ENCODE peak calls at places on chromosomes 3 and 15, in four cellular contexts. J is cardiac fibroblast, V is B cell, K is IMR-90. R is an unnamed sample.

GRCh38 chr3:160180581-160181216 is 44.5 kb upstream of the C3orf80 start:
- DNase-seq in V (no peak), K (no peak), J (peak), R (no peak)

GRCh38 chr15:70062321-70062956 is 35.3 kb downstream of the TLE3 start:
- DNase-seq in J (peak), K (peak), V (no peak), R (peak)

GRCh38 chr3:126108689-126109075 is 24.8 kb upstream of the SLC41A3 start:
- DNase-seq in V (no peak), K (no peak), J (no peak), R (no peak)

GRCh38 chr3:191915717-191916116 is 454.8 kb downstream of the PYDC2 start:
- DNase-seq in J (no peak), V (no peak), K (no peak), R (no peak)

GRCh38 chr15:62672268-62672667 is 370.3 kb upstream of the TPM1 start:
- DNase-seq in K (peak), J (peak), V (no peak), R (no peak)

GRCh38 chr15:65042776-65043322 is 2.3 kb upstream of the SLC51B start:
- DNase-seq in K (no peak), V (no peak), J (no peak), R (no peak)

GRCh38 chr3:184186184-184186901 is at the start of gene ABCF3:
- DNase-seq in K (peak), J (peak), V (no peak), R (no peak)

GRCh38 chr15:98689431-98689861 is 41.1 kb downstream of the IGF1R start:
- DNase-seq in J (peak), V (no peak), K (peak), R (no peak)

GRCh38 chr3:16048435-16049318 is 125.8 kb upstream of the GALNT15 start:
- DNase-seq in V (peak), K (peak), J (peak), R (no peak)

GRCh38 chr15:90143176-90143655 is 40.9 kb upstream of the IDH2 start:
- DNase-seq in K (peak), V (peak), J (peak), R (no peak)

GRCh38 chr3:110881069-110881468 is 190.5 kb upstream of the NECTIN3 start:
- DNase-seq in K (peak), J (peak), V (no peak), R (peak)

GRCh38 chr15:90009301-90010063 is 8.4 kb downstream of the ZNF710 start:
- DNase-seq in K (no peak), J (no peak), V (peak), R (no peak)

GRCh38 chr15:37109952-37110630 is 9.7 kb upstream of the MEIS2 start:
- DNase-seq in K (no peak), J (peak), V (no peak), R (no peak)

GRCh38 chr15:44796508-44796907 is 60.2 kb downstream of the TRIM69 start:
- DNase-seq in V (no peak), J (no peak), K (no peak), R (no peak)

GRCh38 chr3:134002326-134002725 is 27.4 kb downstream of the SLCO2A1 start:
- DNase-seq in K (peak), J (peak), V (no peak), R (peak)

GRCh38 chr15:99764521-99764920 is 31.3 kb upstream of the LYSMD4 start:
- DNase-seq in K (no peak), J (no peak), V (no peak), R (no peak)

GRCh38 chr3:49869525-49870126 is at the start of gene CAMKV:
- DNase-seq in K (no peak), J (no peak), V (peak), R (no peak)

GRCh38 chr3:129162729-129163579 is 2.1 kb upstream of the ISY1 start:
- DNase-seq in K (no peak), J (no peak), V (no peak), R (no peak)

GRCh38 chr3:46629571-46630517 is 17.5 kb downstream of the FAM240A start:
- DNase-seq in K (peak), J (peak), V (peak), R (no peak)

GRCh38 chr3:194075802-194076460 is 60.0 kb upstream of the HES1 start:
- DNase-seq in V (no peak), J (no peak), K (no peak), R (no peak)

GRCh38 chr3:43732747-43733425 is 42.1 kb downstream of the ABHD5 start:
- DNase-seq in V (no peak), K (no peak), J (no peak), R (no peak)

GRCh38 chr15:95843241-95843851 is 487.2 kb upstream of the NR2F2 start:
- DNase-seq in K (no peak), J (peak), V (no peak), R (no peak)

GRCh38 chr3:169173231-169173630 is 490.3 kb downstream of the MECOM start:
- DNase-seq in V (no peak), J (no peak), K (no peak), R (no peak)

GRCh38 chr3:129224984-129225393 is 24.4 kb upstream of the COPG1 start:
- DNase-seq in K (peak), V (no peak), J (peak), R (peak)

GRCh38 chr3:29004885-29005599 is 275.8 kb upstream of the RBMS3 start:
- DNase-seq in V (no peak), J (no peak), K (no peak), R (no peak)

GRCh38 chr15:66955001-66955516 is 110.3 kb upstream of the SMAD3 start:
- DNase-seq in J (no peak), V (no peak), K (no peak), R (no peak)

GRCh38 chr15:40782609-40783227 is 12.9 kb downstream of the C15orf62 start:
- DNase-seq in V (peak), J (peak), K (no peak), R (no peak)

GRCh38 chr3:51500632-51501131 is 867 bp upstream of the DCAF1 start:
- DNase-seq in K (no peak), J (no peak), V (no peak), R (no peak)

GRCh38 chr3:119401069-119401468 is 62.3 kb downstream of the TMEM39A start:
- DNase-seq in V (no peak), K (no peak), J (no peak), R (no peak)

GRCh38 chr15:101255615-101256350 is 3.9 kb upstream of the CHSY1 start:
- DNase-seq in K (peak), V (no peak), J (peak), R (no peak)

GRCh38 chr3:123353852-123354238 is 95.0 kb downstream of the ADCY5 start:
- DNase-seq in V (no peak), J (peak), K (peak), R (no peak)

GRCh38 chr3:156615592-156616173 is 58.7 kb upstream of the TIPARP start:
- DNase-seq in K (peak), J (peak), V (no peak), R (peak)

GRCh38 chr3:13119471-13120220 is 46.4 kb upstream of the IQSEC1 start:
- DNase-seq in V (no peak), K (no peak), J (no peak), R (no peak)

GRCh38 chr3:148697311-148698189 is at the start of gene AGTR1:
- DNase-seq in K (peak), J (peak), V (no peak), R (no peak)

GRCh38 chr15:65393557-65393956 is 15.8 kb upstream of the IGDCC3 start:
- DNase-seq in J (no peak), K (no peak), V (no peak), R (no peak)

GRCh38 chr3:47666118-47666517 is 87.5 kb upstream of the CSPG5 start:
- DNase-seq in J (no peak), K (no peak), V (no peak), R (no peak)

GRCh38 chr3:58628823-58629562 is 37.6 kb downstream of the FAM3D start:
- DNase-seq in J (peak), K (peak), V (no peak), R (no peak)

GRCh38 chr3:71288269-71288930 is 295.1 kb downstream of the FOXP1 start:
- DNase-seq in K (peak), J (peak), V (no peak), R (no peak)

GRCh38 chr3:112074616-112075497 is 11.3 kb upstream of the C3orf52 start:
- DNase-seq in V (no peak), K (peak), J (peak), R (peak)

GRCh38 chr3:14784087-14784596 is 34.6 kb upstream of the FGD5 start:
- DNase-seq in J (no peak), K (no peak), V (no peak), R (no peak)

GRCh38 chr3:14779069-14779685 is 39.6 kb upstream of the FGD5 start:
- DNase-seq in V (no peak), J (no peak), K (no peak), R (no peak)

GRCh38 chr3:14783480-14784086 is 35.2 kb upstream of the FGD5 start:
- DNase-seq in K (no peak), J (no peak), V (no peak), R (no peak)

GRCh38 chr3:14785207-14786155 is 33.3 kb upstream of the FGD5 start:
- DNase-seq in J (no peak), V (no peak), K (no peak), R (no peak)

DNA sequence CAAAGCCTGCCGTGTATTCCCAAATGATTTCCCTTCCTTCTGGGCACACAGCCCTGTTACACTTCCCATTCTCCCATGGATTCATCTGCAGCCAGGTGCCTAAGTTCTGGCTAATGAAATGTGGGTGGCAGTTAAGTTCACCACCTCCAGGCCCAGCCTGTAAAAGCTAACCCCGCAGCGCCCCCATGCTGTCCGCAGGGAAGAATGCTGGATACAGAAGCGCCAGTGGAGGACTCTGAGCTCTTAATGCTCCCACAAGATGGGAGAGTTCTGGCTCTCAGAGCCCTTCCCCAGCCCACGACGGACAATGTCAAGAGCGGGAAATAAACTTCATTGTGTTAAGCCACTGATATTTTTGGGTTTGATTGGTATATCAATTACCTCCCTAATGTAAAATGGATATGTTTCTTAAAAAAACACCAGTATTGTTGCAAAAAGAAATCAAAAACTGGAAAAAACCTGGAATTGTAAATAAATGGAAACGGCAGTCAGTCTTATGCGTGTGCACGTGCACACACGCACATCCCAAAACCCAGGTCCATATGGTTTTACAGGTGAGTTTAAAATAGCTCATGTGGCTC is 37.7 kb upstream of the FGD5 start:
- DNase-seq in K (peak), V (no peak), J (peak), R (no peak)
- TF ChIP-seq CTCF in K (peak), V (peak), J (peak), R (peak)

GRCh38 chr15:74786659-74787165 is 4.8 kb downstream of the CSK start:
- DNase-seq in J (no peak), K (no peak), V (no peak), R (no peak)

GRCh38 chr15:74788716-74789151 is 6.9 kb downstream of the CSK start:
- DNase-seq in J (no peak), K (no peak), V (peak), R (no peak)

GRCh38 chr15:74789171-74789627 is 7.3 kb downstream of the CSK start:
- DNase-seq in J (no peak), V (peak), K (no peak), R (no peak)

GRCh38 chr15:74788042-74788715 is 6.3 kb downstream of the CSK start:
- DNase-seq in J (no peak), V (no peak), K (no peak), R (no peak)

DNA sequence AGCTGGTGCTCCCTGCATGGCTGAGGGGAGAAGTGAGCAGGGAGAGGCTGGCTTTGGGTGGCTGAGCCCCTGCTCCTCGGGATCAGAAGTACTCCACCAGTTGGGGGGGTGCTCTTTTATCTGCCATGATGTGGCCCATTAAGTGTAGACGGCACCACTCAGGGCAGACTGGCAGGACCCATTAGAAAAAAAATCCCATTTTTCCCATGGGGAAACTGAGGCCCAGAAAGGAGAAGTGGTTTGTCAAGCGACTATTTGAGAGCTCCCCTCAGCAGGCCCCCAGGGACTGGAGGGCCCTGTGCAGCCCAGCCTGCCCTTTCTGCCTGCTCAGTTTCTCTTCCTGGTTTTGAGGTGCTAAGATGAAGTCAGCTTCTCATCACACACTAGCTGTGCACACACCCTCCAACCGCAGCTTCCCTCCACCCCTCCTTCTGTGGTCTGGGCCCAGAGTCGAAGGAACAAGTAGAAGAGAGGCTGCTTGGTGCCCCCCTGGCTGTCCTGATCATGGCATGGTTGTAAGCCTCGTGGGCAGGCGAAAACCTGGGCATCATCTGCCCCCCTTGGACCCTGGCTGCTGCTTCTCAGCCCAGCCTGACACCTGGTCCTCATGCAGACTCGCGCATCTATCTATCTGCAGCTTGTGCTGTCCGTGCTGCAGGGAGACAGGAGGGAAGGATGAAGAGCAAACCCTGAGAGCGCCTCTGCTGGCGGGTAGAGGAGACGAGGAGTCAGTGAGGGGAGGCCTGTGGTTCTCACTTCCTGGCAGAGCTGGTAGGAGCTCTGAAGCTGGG is 5.6 kb downstream of the CSK start:
- DNase-seq in J (peak), V (peak), K (peak), R (no peak)
- TF ChIP-seq CTCF in J (peak), V (peak), K (peak), R (peak)

GRCh38 chr3:197450295-197450694 is 105.5 kb downstream of the BDH1 start:
- DNase-seq in J (no peak), V (no peak), K (no peak), R (no peak)

GRCh38 chr3:197458906-197459470 is 96.8 kb downstream of the BDH1 start:
- DNase-seq in V (no peak), J (no peak), K (no peak), R (no peak)

GRCh38 chr3:197458179-197458707 is 97.5 kb downstream of the BDH1 start:
- DNase-seq in K (peak), J (no peak), V (no peak), R (no peak)

GRCh38 chr3:197456271-197457091 is 99.3 kb downstream of the BDH1 start:
- DNase-seq in K (peak), J (peak), V (peak), R (peak)

DNA sequence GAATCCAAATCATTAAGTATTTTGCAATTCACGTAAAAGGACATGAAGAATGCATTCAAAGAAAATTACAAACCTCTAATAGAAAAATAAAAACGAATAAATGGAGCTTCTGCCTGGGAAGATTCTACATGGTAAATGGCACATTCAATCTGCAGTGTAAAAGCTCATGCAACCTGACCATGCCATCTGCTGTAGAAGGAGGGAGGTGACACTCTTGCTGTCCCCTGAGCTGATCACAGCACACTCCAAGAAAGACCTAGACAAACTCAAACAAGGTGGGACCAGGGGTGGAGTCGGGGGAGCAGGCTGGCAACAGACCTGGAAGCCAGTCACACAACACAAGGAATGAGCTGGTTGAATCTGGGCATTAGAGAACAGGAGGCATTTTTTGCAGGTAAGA is 101.8 kb downstream of the BDH1 start:
- DNase-seq in V (no peak), J (peak), K (no peak), R (no peak)
- TF ChIP-seq CTCF in V (no peak), J (peak), K (no peak), R (peak)

GRCh38 chr15:23628612-23629233 is 18.9 kb downstream of the MAGEL2 start:
- DNase-seq in V (no peak), J (no peak), K (no peak), R (no peak)

GRCh38 chr15:23629234-23629805 is 18.3 kb downstream of the MAGEL2 start:
- DNase-seq in V (no peak), J (peak), K (no peak), R (no peak)
- TF ChIP-seq CTCF in V (peak), J (peak), K (peak), R (peak)

GRCh38 chr15:74036271-74037170 is 42.0 kb downstream of the PML start:
- DNase-seq in J (peak), V (peak), K (peak), R (no peak)
- TF ChIP-seq CTCF in J (peak), V (no peak), K (peak), R (peak)

DNA sequence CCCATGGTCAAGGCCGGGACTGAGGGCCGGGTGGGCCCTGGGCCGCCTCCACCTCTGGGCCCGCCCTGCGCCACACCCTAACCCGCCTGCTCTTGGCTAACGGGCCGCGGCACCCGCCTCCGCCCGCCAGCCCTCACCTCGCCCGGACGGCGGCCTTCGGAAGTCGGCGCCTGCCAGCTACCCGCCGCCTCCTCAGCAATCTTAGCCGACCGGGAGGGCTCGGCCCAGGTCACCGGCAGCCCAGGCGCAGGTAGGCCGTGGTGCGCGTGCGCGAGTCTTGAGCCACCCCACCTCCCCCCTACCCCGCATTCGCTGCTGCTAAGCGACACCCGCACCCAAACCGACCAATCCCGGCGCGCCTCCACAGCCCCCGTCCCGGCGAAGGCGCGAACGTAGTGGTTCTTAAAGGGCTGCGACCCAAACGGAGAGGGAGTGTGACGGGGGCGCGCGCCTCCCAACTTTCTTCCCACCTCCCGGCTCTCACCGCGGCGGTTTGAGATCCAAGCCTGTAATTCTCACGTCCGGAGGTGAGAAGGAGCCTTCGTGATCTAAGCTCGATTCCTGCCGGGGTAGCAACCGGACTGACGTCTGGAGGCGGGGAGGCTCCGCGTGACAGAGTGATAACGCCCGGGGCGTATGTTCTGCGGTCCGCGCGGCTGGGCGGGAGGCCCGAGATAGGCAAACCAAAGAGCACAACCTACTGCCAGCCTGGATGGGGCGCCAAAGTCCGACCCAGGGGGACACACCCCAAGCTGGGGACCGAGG is at the start of gene SEC22C:
- DNase-seq in V (peak), K (peak), J (peak), R (peak)
- TF ChIP-seq CTCF in V (peak), K (peak), J (no peak), R (peak)